ENCODE peak calls at places on chromosome 5, in nine cellular contexts. One of them, this sample, is unnamed.

GRCh38 chr5:172173771-172174170 is 14.3 kb downstream of the STK10 start:
- DNase-seq in GM10248: no peak
- DNase-seq in putamen: no peak
- DNase-seq in CD4-positive, alpha-beta T cell: peak; percentile 45
- DNase-seq in DMS153: no peak
- DNase-seq in Caki2: peak; percentile 44
- DNase-seq in AG09319: no peak
- DNase-seq in AG08395: no peak
- DNase-seq in right cardiac atrium: no peak
- DNase-seq in this sample: no peak

GRCh38 chr5:33180900-33181299 is 259.9 kb upstream of the TARS1 start:
- DNase-seq in GM10248: no peak
- DNase-seq in putamen: no peak
- DNase-seq in CD4-positive, alpha-beta T cell: no peak
- DNase-seq in DMS153: no peak
- DNase-seq in Caki2: no peak
- DNase-seq in AG09319: peak; percentile 29
- DNase-seq in AG08395: peak; percentile 38
- DNase-seq in right cardiac atrium: no peak
- DNase-seq in this sample: no peak

GRCh38 chr5:102958481-102959011 is 161.4 kb downstream of the GIN1 start:
- DNase-seq in GM10248: no peak
- DNase-seq in putamen: no peak
- DNase-seq in CD4-positive, alpha-beta T cell: no peak
- DNase-seq in DMS153: no peak
- DNase-seq in Caki2: peak; percentile 53
- DNase-seq in AG09319: no peak
- DNase-seq in AG08395: peak; percentile 20
- DNase-seq in right cardiac atrium: no peak
- DNase-seq in this sample: peak; percentile 7

GRCh38 chr5:181109489-181110013 is 21.4 kb downstream of the OR2V1 start:
- DNase-seq in GM10248: no peak
- DNase-seq in putamen: no peak
- DNase-seq in CD4-positive, alpha-beta T cell: no peak
- DNase-seq in DMS153: no peak
- DNase-seq in Caki2: no peak
- DNase-seq in AG09319: no peak
- DNase-seq in AG08395: no peak
- DNase-seq in right cardiac atrium: no peak
- DNase-seq in this sample: no peak

GRCh38 chr5:52915176-52915875 is 73.8 kb upstream of the ITGA2 start:
- DNase-seq in GM10248: peak; percentile 62
- DNase-seq in putamen: peak; percentile 76
- DNase-seq in CD4-positive, alpha-beta T cell: peak; percentile 12
- DNase-seq in DMS153: peak; percentile 0
- DNase-seq in Caki2: peak; percentile 74
- DNase-seq in AG09319: peak; percentile 51
- DNase-seq in AG08395: peak; percentile 80
- DNase-seq in right cardiac atrium: peak; percentile 48
- DNase-seq in this sample: peak; percentile 43

GRCh38 chr5:14687023-14687665 is 22.6 kb downstream of the OTULIN start:
- DNase-seq in GM10248: no peak
- DNase-seq in putamen: no peak
- DNase-seq in CD4-positive, alpha-beta T cell: no peak
- DNase-seq in DMS153: no peak
- DNase-seq in Caki2: no peak
- DNase-seq in AG09319: no peak
- DNase-seq in AG08395: peak; percentile 49
- DNase-seq in right cardiac atrium: peak; percentile 72
- DNase-seq in this sample: no peak

GRCh38 chr5:167770461-167770860 is 521.0 kb upstream of the WWC1 start:
- DNase-seq in GM10248: no peak
- DNase-seq in putamen: no peak
- DNase-seq in CD4-positive, alpha-beta T cell: no peak
- DNase-seq in DMS153: no peak
- DNase-seq in Caki2: no peak
- DNase-seq in AG09319: peak; percentile 71
- DNase-seq in AG08395: peak; percentile 75
- DNase-seq in right cardiac atrium: no peak
- DNase-seq in this sample: no peak

GRCh38 chr5:139845846-139846681 is 50.5 kb downstream of the PSD2 start:
- DNase-seq in GM10248: no peak
- DNase-seq in putamen: peak; percentile 65
- DNase-seq in CD4-positive, alpha-beta T cell: no peak
- DNase-seq in DMS153: no peak
- DNase-seq in Caki2: no peak
- DNase-seq in AG09319: no peak
- DNase-seq in AG08395: no peak
- DNase-seq in right cardiac atrium: peak; percentile 63
- DNase-seq in this sample: no peak

GRCh38 chr5:16742938-16743337 is 126.1 kb upstream of the RETREG1 start:
- DNase-seq in GM10248: no peak
- DNase-seq in putamen: no peak
- DNase-seq in CD4-positive, alpha-beta T cell: no peak
- DNase-seq in DMS153: peak; percentile 43
- DNase-seq in Caki2: no peak
- DNase-seq in AG09319: no peak
- DNase-seq in AG08395: no peak
- DNase-seq in right cardiac atrium: no peak
- DNase-seq in this sample: no peak

GRCh38 chr5:92380069-92380770 is 997.1 kb upstream of the ARRDC3 start:
- DNase-seq in GM10248: no peak
- DNase-seq in putamen: no peak
- DNase-seq in CD4-positive, alpha-beta T cell: no peak
- DNase-seq in DMS153: no peak
- DNase-seq in Caki2: no peak
- DNase-seq in AG09319: no peak
- DNase-seq in AG08395: no peak
- DNase-seq in right cardiac atrium: no peak
- DNase-seq in this sample: no peak